ENCODE peak calls at places on chromosomes 4 and X, in ten cellular contexts. A is stomach, R is A549, F is lower leg skin, E is ovary, L is IMR-90, G is right lobe of liver, K is suprapubic skin, Q is GM12878, U is sigmoid colon. V is an unnamed sample.

GRCh38 chrX:25019707-25020390 is 4.1 kb upstream of the ARX start:
- DNase-seq in A (no peak), R (no peak), F (no peak), E (no peak), L (no peak), G (no peak), K (no peak), Q (no peak), U (no peak), V (no peak)

GRCh38 chr4:104491826-104492771 is 2.6 kb downstream of the CXXC4 start:
- DNase-seq in A (no peak), R (peak), F (no peak), E (no peak), L (no peak), G (no peak), K (no peak), Q (peak), U (no peak), V (no peak)

GRCh38 chrX:16130707-16131106 is 7.3 kb downstream of the GRPR start:
- DNase-seq in A (no peak), R (no peak), F (no peak), E (no peak), L (no peak), G (no peak), K (no peak), Q (no peak), U (no peak), V (no peak)

GRCh38 chr4:1039493-1040343 is 28.3 kb downstream of the FGFRL1 start:
- DNase-seq in A (peak), R (no peak), F (no peak), E (peak), L (peak), G (no peak), K (no peak), Q (no peak), U (peak), V (no peak)

GRCh38 chr4:155419266-155419665 is 42.5 kb upstream of the MAP9 start:
- DNase-seq in A (no peak), R (no peak), F (no peak), E (no peak), L (peak), G (no peak), K (no peak), Q (no peak), U (no peak), V (no peak)

GRCh38 chr4:140866492-140867005 is 110.4 kb upstream of the TBC1D9 start:
- DNase-seq in A (no peak), R (no peak), F (no peak), E (no peak), L (no peak), G (no peak), K (no peak), Q (no peak), U (no peak), V (no peak)

GRCh38 chrX:136028383-136028984 is 43.2 kb downstream of the SLC9A6 start:
- DNase-seq in A (no peak), R (peak), F (no peak), E (no peak), L (peak), G (no peak), K (no peak), Q (no peak), U (no peak), V (no peak)

GRCh38 chrX:9681422-9681821 is 84.2 kb downstream of the GPR143 start:
- DNase-seq in A (no peak), R (no peak), F (no peak), E (no peak), L (peak), G (no peak), K (no peak), Q (no peak), U (no peak), V (no peak)

GRCh38 chrX:6505960-6506359 is 29.0 kb downstream of the VCX3A start:
- DNase-seq in A (no peak), R (no peak), F (no peak), E (no peak), L (no peak), G (no peak), K (no peak), Q (no peak), U (no peak), V (no peak)

GRCh38 chr4:8857682-8858187 is 13.9 kb downstream of the HMX1 start:
- DNase-seq in A (no peak), R (no peak), F (no peak), E (no peak), L (no peak), G (no peak), K (no peak), Q (no peak), U (no peak), V (no peak)

GRCh38 chr4:163681208-163681821 is 186.8 kb downstream of the TMA16 start:
- DNase-seq in A (no peak), R (no peak), F (peak), E (no peak), L (peak), G (no peak), K (no peak), Q (no peak), U (no peak), V (no peak)

GRCh38 chr4:83219344-83219990 is 65.1 kb downstream of the COQ2 start:
- DNase-seq in A (peak), R (no peak), F (no peak), E (no peak), L (no peak), G (no peak), K (no peak), Q (peak), U (no peak), V (peak)

GRCh38 chr4:114272226-114272625 is 292.8 kb upstream of the ARSJ start:
- DNase-seq in A (no peak), R (peak), F (no peak), E (no peak), L (peak), G (no peak), K (no peak), Q (no peak), U (no peak), V (no peak)

GRCh38 chr4:118318931-118319330 is 33.9 kb downstream of the PRSS12 start:
- DNase-seq in A (no peak), R (no peak), F (no peak), E (no peak), L (no peak), G (no peak), K (no peak), Q (no peak), U (no peak), V (no peak)

GRCh38 chrX:109533005-109533404 is 3.6 kb upstream of the NXT2 start:
- DNase-seq in A (no peak), R (no peak), F (no peak), E (no peak), L (no peak), G (no peak), K (no peak), Q (no peak), U (no peak), V (no peak)

GRCh38 chr4:75477201-75477600 is 37.0 kb downstream of the RCHY1 start:
- DNase-seq in A (no peak), R (no peak), F (no peak), E (no peak), L (peak), G (no peak), K (no peak), Q (no peak), U (no peak), V (no peak)

GRCh38 chrX:81280148-81280547 is 78.2 kb downstream of the SH3BGRL start:
- DNase-seq in A (no peak), R (no peak), F (no peak), E (no peak), L (no peak), G (no peak), K (no peak), Q (no peak), U (no peak), V (no peak)

GRCh38 chrX:1006156-1006730 is 206.2 kb downstream of the CRLF2 start:
- DNase-seq in A (no peak), R (no peak), F (no peak), E (no peak), L (no peak), G (no peak), K (peak), Q (no peak), U (no peak), V (no peak)

GRCh38 chr4:183611210-183611830 is 47.7 kb downstream of the RWDD4 start:
- DNase-seq in A (no peak), R (no peak), F (no peak), E (no peak), L (no peak), G (no peak), K (no peak), Q (no peak), U (no peak), V (no peak)

GRCh38 chr4:6471303-6472007 is 959 bp downstream of the PPP2R2C start:
- DNase-seq in A (no peak), R (peak), F (peak), E (no peak), L (no peak), G (peak), K (peak), Q (no peak), U (peak), V (no peak)

GRCh38 chrX:146006637-146007036 is 189.0 kb downstream of the SLITRK2 start:
- DNase-seq in A (no peak), R (no peak), F (no peak), E (no peak), L (no peak), G (no peak), K (no peak), Q (no peak), U (no peak), V (no peak)

GRCh38 chrX:134171661-134172587 is 65.1 kb upstream of the CCDC160 start:
- DNase-seq in A (peak), R (no peak), F (no peak), E (peak), L (no peak), G (no peak), K (no peak), Q (no peak), U (no peak), V (peak)

GRCh38 chrX:26295425-26295824 is 79.5 kb downstream of the MAGEB5 start:
- DNase-seq in A (no peak), R (no peak), F (no peak), E (no peak), L (no peak), G (no peak), K (no peak), Q (no peak), U (no peak), V (no peak)

GRCh38 chrX:137575596-137576255 is 9.8 kb downstream of the ZIC3 start:
- DNase-seq in A (no peak), R (no peak), F (no peak), E (no peak), L (no peak), G (no peak), K (no peak), Q (no peak), U (no peak), V (no peak)

GRCh38 chr4:148124512-148124911 is 317.7 kb downstream of the NR3C2 start:
- DNase-seq in A (no peak), R (no peak), F (no peak), E (no peak), L (no peak), G (no peak), K (no peak), Q (no peak), U (no peak), V (no peak)

GRCh38 chr4:148116264-148116663 is 325.9 kb downstream of the NR3C2 start:
- DNase-seq in A (no peak), R (no peak), F (no peak), E (no peak), L (peak), G (no peak), K (no peak), Q (no peak), U (no peak), V (no peak)

GRCh38 chr4:177728361-177729152 is 286.3 kb upstream of the AGA start:
- DNase-seq in A (no peak), R (no peak), F (no peak), E (no peak), L (no peak), G (no peak), K (no peak), Q (no peak), U (no peak), V (peak)

GRCh38 chrX:55488559-55489314 is 911 bp downstream of the USP51 start:
- DNase-seq in A (peak), R (peak), F (peak), E (peak), L (peak), G (peak), K (peak), Q (peak), U (peak), V (peak)
- TF ChIP-seq POLR2A in A (no peak), R (no peak), F (no peak), E (peak), L (no peak), G (no peak), K (no peak), Q (peak), U (no peak), V (peak)

GRCh38 chrX:17744896-17745523 is 7.7 kb downstream of the SCML1 start:
- DNase-seq in A (no peak), R (no peak), F (no peak), E (no peak), L (no peak), G (no peak), K (no peak), Q (no peak), U (no peak), V (no peak)
- TF ChIP-seq CTCF in A (no peak), R (peak), F (no peak), E (no peak), L (peak), G (peak), K (no peak), Q (peak), U (no peak), V (no peak)

DNA sequence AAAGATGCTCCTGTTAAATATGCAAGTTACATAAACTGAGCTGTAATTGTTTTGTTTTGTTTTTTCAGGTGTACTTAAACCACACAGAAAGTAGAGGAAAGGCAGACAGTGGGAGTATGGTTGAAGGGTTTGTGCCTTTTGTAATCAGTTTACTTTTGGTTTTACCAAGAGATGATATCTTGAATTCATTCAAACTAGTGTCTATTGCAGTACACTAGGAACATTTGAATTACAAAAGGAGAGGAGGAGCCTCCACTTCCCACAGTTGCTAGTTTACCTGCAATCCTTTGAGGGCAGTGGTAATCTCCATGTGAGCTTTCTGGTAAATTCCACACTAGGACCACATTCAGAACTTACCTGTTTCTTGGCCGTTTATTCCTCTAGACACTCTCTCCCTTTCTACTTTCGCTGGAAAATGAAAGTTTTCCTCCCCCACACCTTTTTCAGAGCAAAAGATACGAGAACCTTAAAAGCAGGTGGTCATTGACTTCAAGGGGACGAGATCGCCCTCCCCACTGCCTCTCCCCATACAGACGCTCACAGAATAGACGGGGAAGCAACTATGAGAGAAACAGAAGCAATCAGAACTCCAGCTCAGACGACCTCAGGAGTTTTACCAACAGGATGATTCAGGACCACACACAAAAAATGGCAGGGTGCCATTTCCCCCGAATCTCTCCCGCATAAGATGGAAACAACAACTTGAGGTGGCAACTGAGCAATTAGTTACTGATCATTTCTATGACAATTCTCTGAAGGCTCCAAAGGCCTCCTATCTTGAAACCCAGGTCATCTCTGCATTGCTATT is 3.3 kb downstream of the RBM47 start:
- DNase-seq in A (no peak), R (no peak), F (no peak), E (no peak), L (peak), G (no peak), K (no peak), Q (no peak), U (no peak), V (no peak)
- TF ChIP-seq POLR2A in A (no peak), R (no peak), F (no peak), E (no peak), L (no peak), G (no peak), K (no peak), Q (no peak), U (no peak), V (no peak)

GRCh38 chr4:143335979-143336827 is 473 bp upstream of the GAB1 start:
- DNase-seq in A (peak), R (peak), F (peak), E (peak), L (peak), G (peak), K (peak), Q (no peak), U (peak), V (peak)

GRCh38 chr4:143338313-143338712 is 1.6 kb downstream of the GAB1 start:
- DNase-seq in A (no peak), R (no peak), F (no peak), E (no peak), L (no peak), G (no peak), K (no peak), Q (no peak), U (no peak), V (no peak)

GRCh38 chr4:143337600-143338287 is 1.1 kb downstream of the GAB1 start:
- DNase-seq in A (peak), R (no peak), F (no peak), E (peak), L (peak), G (peak), K (no peak), Q (no peak), U (peak), V (peak)

GRCh38 chr4:143339497-143339896 is 2.8 kb downstream of the GAB1 start:
- DNase-seq in A (no peak), R (no peak), F (no peak), E (no peak), L (no peak), G (no peak), K (no peak), Q (no peak), U (no peak), V (no peak)

GRCh38 chr4:143336828-143337599 is at the start of gene GAB1:
- DNase-seq in A (peak), R (peak), F (peak), E (peak), L (peak), G (peak), K (peak), Q (no peak), U (peak), V (peak)
- TF ChIP-seq CTCF in A (no peak), R (no peak), F (no peak), E (no peak), L (no peak), G (peak), K (no peak), Q (no peak), U (no peak), V (peak)

GRCh38 chr4:2469192-2469984 is 482 bp downstream of the RNF4 start:
- DNase-seq in A (peak), R (peak), F (peak), E (peak), L (peak), G (peak), K (no peak), Q (no peak), U (no peak), V (peak)
- TF ChIP-seq POLR2A in A (no peak), R (no peak), F (no peak), E (no peak), L (no peak), G (no peak), K (no peak), Q (no peak), U (no peak), V (no peak)